ENCODE peak calls at places on chromosomes 6 and 20, in five cellular contexts. D is MM.1S; L is esophagus squamous epithelium; N is CD4-positive, alpha-beta memory T cell; U is pancreas. V is an unnamed sample. For H3K27me3, the result is how much of the 10 kb centered on the place peaks cover.

GRCh38 chr20:42093542-42094440 is 475.6 kb upstream of the CHD6 start:
- DNase-seq in D (peak), N (no peak), U (peak), L (no peak), V (no peak)

GRCh38 chr6:81105998-81106397 is 646.5 kb downstream of the TENT5A start:
- DNase-seq in D (no peak), U (no peak), N (no peak), L (no peak), V (no peak)

GRCh38 chr6:12403201-12403826 is 113.2 kb downstream of the EDN1 start:
- DNase-seq in L (no peak), N (no peak), D (no peak), U (no peak), V (no peak)

GRCh38 chr6:157046776-157047175 is 269.6 kb downstream of the ARID1B start:
- DNase-seq in D (no peak), L (no peak), N (no peak), U (no peak), V (no peak)

GRCh38 chr6:110934499-110934898 is 24.0 kb upstream of the GTF3C6 start:
- DNase-seq in L (no peak), N (no peak), U (no peak), D (no peak), V (no peak)

GRCh38 chr20:47392721-47393073 is 36.2 kb upstream of the ZMYND8 start:
- DNase-seq in L (no peak), N (no peak), U (no peak), D (no peak), V (no peak)

GRCh38 chr6:32168350-32168749 is 4.0 kb downstream of the EGFL8 start:
- DNase-seq in D (no peak), N (no peak), L (no peak), U (no peak), V (no peak)

GRCh38 chr20:23639490-23639958 is 1.8 kb upstream of the CST3 start:
- DNase-seq in U (no peak), L (no peak), D (no peak), N (no peak), V (no peak)

GRCh38 chr20:14644698-14645097 is 307.3 kb upstream of the FLRT3 start:
- DNase-seq in U (no peak), D (no peak), L (no peak), N (no peak), V (no peak)

GRCh38 chr6:142357879-142358278 is 56.1 kb downstream of the ADGRG6 start:
- DNase-seq in D (no peak), L (no peak), U (no peak), N (no peak), V (no peak)

GRCh38 chr6:9487128-9487527 is 927.7 kb downstream of the TFAP2A start:
- DNase-seq in U (no peak), D (no peak), N (no peak), L (no peak), V (no peak)

GRCh38 chr6:98824907-98825601 is 9.3 kb upstream of the POU3F2 start:
- DNase-seq in U (no peak), D (no peak), L (no peak), N (no peak), V (no peak)
- H3K4me3 ChIP-seq in U (no peak), D (no peak), L (no peak), N (no peak), V (peak)

DNA sequence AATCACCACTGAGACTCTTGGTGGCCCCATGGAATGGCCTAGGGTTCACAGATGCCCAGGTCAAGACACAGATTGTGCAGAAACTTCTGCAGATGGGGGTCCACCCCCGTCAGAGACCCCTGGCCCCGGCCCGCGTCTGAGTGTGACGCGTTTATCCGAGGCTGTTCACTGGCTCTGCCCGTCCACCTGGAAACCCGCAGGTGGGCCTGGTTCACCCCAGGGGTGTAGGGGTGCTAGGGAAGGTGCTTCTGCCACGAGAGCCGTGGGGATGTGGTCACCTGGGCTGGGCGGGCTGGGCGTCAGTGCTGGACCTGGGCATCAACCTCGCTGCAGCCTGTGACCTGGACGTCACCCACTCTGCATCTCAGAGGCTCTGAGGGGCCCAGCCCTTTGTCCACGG is 39.5 kb upstream of the GATA5 start:
- DNase-seq in D (no peak), L (no peak), N (no peak), U (no peak), V (no peak)
- H3K27me3 ChIP-seq in D (half or more), L (under half), N (under half), U (under half), V (under half)

GRCh38 chr20:58174708-58175287 is 53.7 kb downstream of the ANKRD60 start:
- DNase-seq in L (no peak), D (no peak), U (no peak), N (no peak), V (no peak)
- H3K4me3 ChIP-seq in L (peak), D (no peak), U (no peak), N (no peak), V (no peak)

DNA sequence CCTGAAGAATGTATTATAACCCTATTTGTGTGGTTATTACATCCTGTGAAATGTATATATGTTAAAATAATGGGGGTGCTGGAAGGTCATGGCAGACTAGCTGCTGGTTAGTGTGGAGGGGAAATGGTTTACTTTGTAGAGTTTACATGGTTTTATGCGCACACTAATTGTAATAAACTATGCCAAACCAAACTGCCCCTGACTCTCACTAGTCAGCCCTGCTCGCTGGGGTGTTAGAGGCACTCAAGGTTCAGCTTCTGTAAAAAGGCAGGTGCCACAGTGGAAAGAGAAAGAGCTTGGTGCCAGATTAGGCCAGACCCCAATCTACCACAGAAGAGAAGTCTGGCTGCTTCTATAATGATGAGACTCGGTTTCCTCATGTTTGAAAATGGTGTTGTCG is 52.7 kb downstream of the GOPC start:
- DNase-seq in U (no peak), L (no peak), D (peak), N (no peak), V (no peak)
- H3K27me3 ChIP-seq in U (under half), L (under half), D (under half), N (under half), V (under half)

DNA sequence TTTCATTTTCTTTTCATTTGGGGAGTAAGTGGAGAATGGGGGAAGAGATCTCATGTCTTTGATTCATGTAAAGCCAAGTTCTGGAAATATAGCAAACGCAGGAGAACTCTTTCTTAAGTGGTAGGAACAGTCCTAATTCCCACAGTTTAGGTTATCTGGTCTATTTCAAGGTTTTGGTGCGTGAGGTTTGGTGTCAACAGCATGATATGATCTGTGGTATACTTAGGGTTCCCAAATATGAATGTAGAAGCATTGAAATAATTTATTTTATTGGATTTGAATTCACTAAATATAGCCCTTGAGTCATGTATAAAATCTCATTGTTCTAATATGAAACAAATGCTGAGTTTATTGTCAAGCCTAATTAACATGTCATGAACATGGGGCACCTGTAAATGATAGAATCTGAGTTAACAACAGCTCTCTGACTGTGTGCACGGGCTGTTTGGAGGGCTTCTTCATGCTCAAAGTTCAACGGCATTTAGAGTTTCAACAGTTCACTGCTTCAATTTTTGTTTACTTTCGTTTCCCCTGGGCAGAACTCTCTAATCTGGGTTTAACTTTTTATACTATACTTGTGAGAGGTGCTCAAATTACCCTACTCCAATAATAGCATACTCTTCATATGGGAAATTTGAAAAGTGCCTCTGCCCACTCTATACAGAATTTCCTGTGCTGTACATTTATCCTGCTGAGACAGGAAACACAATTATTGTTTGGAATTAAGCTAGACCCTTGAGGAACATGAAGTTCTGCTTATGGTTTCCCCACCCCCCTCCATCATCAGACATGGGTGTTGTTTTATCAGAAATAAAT is 236.3 kb upstream of the ZNF217 start:
- DNase-seq in U (no peak), L (no peak), D (peak), N (no peak), V (no peak)
- H3K4me3 ChIP-seq in U (no peak), L (peak), D (peak), N (peak), V (peak)

GRCh38 chr20:38642498-38642897 is 40.9 kb downstream of the ARHGAP40 start:
- DNase-seq in N (no peak), D (no peak), U (no peak), L (no peak), V (no peak)
- H3K27me3 ChIP-seq in N (under half), D (under half), U (under half), L (under half), V (under half)

GRCh38 chr20:17662333-17663039 is 19.6 kb downstream of the RRBP1 start:
- DNase-seq in D (no peak), N (no peak), L (no peak), U (peak), V (peak)
- H3K4me3 ChIP-seq in D (no peak), N (no peak), L (no peak), U (no peak), V (peak)

GRCh38 chr6:40586369-40586768 is 795 bp downstream of the LRFN2 start:
- DNase-seq in U (peak), L (no peak), N (no peak), D (no peak), V (no peak)

GRCh38 chr6:40587240-40588069 is at the start of gene LRFN2:
- DNase-seq in U (peak), N (peak), L (no peak), D (peak), V (peak)

GRCh38 chr6:40588070-40588384 is 863 bp upstream of the LRFN2 start:
- DNase-seq in U (no peak), D (no peak), L (no peak), N (no peak), V (no peak)

GRCh38 chr6:40586800-40587201 is 363 bp downstream of the LRFN2 start:
- DNase-seq in L (no peak), D (no peak), U (peak), N (peak), V (no peak)

GRCh38 chr6:40588480-40588879 is 1.3 kb upstream of the LRFN2 start:
- DNase-seq in N (no peak), D (no peak), U (no peak), L (no peak), V (no peak)
- H3K27me3 ChIP-seq in N (under half), D (under half), U (under half), L (under half), V (under half)

GRCh38 chr20:8223096-8223870 is 91.2 kb downstream of the PLCB1 start:
- DNase-seq in L (no peak), D (no peak), U (no peak), N (no peak), V (no peak)
- H3K4me3 ChIP-seq in L (no peak), D (no peak), U (no peak), N (no peak), V (no peak)

GRCh38 chr20:44805335-44805734 is 5.0 kb downstream of the RIMS4 start:
- DNase-seq in D (no peak), U (no peak), N (no peak), L (no peak), V (no peak)

GRCh38 chr20:44805991-44806729 is 4.2 kb downstream of the RIMS4 start:
- DNase-seq in N (no peak), D (no peak), L (no peak), U (no peak), V (peak)

GRCh38 chr20:44809380-44810060 is 826 bp downstream of the RIMS4 start:
- DNase-seq in L (no peak), N (no peak), U (no peak), D (no peak), V (no peak)

GRCh38 chr20:44807051-44807683 is 3.2 kb downstream of the RIMS4 start:
- DNase-seq in U (no peak), D (no peak), L (no peak), N (no peak), V (no peak)

DNA sequence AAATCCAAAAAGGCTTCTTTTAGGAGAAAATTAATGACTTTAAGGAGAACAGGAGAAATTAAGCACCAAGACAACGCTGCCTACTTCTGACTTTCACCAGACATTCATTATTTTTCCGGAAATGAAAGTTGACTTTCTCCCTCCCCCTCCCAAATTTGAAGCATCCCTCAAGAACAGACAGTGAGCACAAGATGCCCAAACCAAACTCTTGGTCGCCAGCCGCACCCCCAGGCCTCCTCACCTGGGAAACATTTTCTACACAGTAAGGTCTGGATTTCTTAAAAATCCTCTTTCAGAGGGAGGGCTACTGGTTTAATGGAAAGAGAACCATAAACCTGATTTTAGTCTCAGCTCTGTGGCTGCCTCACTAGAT is 2.7 kb downstream of the RIMS4 start:
- DNase-seq in U (no peak), L (no peak), N (no peak), D (no peak), V (no peak)
- H3K27me3 ChIP-seq in U (under half), L (under half), N (under half), D (under half), V (under half)

V was measured in dorsolateral prefrontal cortex.